ENCODE peak calls at places on chromosomes 6 and 20, in eight cellular contexts. Z, B, C, Q, A, J, T and F are unnamed samples. For H3K4me1, the result is how much of the 10 kb centered on the place peaks cover.

GRCh38 chr6:27809939-27810767 is 102.0 kb downstream of the OR2B2 start:
- DNase-seq in Z (peak), B (peak), C (no peak), Q (peak), A (peak), J (peak), T (peak), F (peak)

GRCh38 chr6:12263403-12263802 is 26.8 kb upstream of the EDN1 start:
- DNase-seq in Z (no peak), B (no peak), C (no peak), Q (no peak), A (no peak), J (no peak), T (no peak), F (no peak)

GRCh38 chr6:72841195-72841594 is 219.3 kb downstream of the KCNQ5 start:
- DNase-seq in Z (no peak), B (no peak), C (no peak), Q (no peak), A (no peak), J (no peak), T (no peak), F (no peak)

GRCh38 chr6:53424976-53425718 is 76.4 kb upstream of the ELOVL5 start:
- DNase-seq in Z (no peak), B (no peak), C (no peak), Q (no peak), A (no peak), J (no peak), T (no peak), F (no peak)

GRCh38 chr20:39474829-39475228 is 512.7 kb downstream of the DHX35 start:
- DNase-seq in Z (no peak), B (no peak), C (no peak), Q (no peak), A (no peak), J (no peak), T (no peak), F (no peak)

GRCh38 chr20:44643596-44644383 is 7.7 kb downstream of the ADA start:
- DNase-seq in Z (peak), B (peak), C (peak), Q (peak), A (peak), J (peak), T (no peak), F (peak)

GRCh38 chr20:51759769-51760510 is 8.2 kb downstream of the ATP9A start:
- DNase-seq in Z (no peak), B (no peak), C (no peak), Q (no peak), A (no peak), J (no peak), T (no peak), F (no peak)

GRCh38 chr6:27650620-27651370 is 177.9 kb upstream of the ZNF184 start:
- DNase-seq in Z (no peak), B (no peak), C (peak), Q (peak), A (no peak), J (no peak), T (no peak), F (no peak)

GRCh38 chr6:10542135-10542689 is 21.1 kb downstream of the GCNT2 start:
- DNase-seq in Z (no peak), B (no peak), C (no peak), Q (no peak), A (no peak), J (no peak), T (no peak), F (no peak)

GRCh38 chr6:11754625-11755289 is 23.8 kb downstream of the ADTRP start:
- DNase-seq in Z (no peak), B (peak), C (no peak), Q (no peak), A (no peak), J (no peak), T (no peak), F (no peak)

GRCh38 chr6:123997223-123997622 is 193.6 kb downstream of the NKAIN2 start:
- DNase-seq in Z (no peak), B (no peak), C (no peak), Q (no peak), A (no peak), J (no peak), T (no peak), F (no peak)

GRCh38 chr6:5110246-5110645 is 25.1 kb downstream of the PPP1R3G start:
- DNase-seq in Z (no peak), B (no peak), C (no peak), Q (no peak), A (no peak), J (no peak), T (no peak), F (no peak)

GRCh38 chr20:47847882-47848485 is 62.7 kb upstream of the SULF2 start:
- DNase-seq in Z (no peak), B (no peak), C (no peak), Q (no peak), A (no peak), J (no peak), T (no peak), F (no peak)

GRCh38 chr6:35611235-35611634 is 77.5 kb downstream of the FKBP5 start:
- DNase-seq in Z (no peak), B (no peak), C (no peak), Q (no peak), A (no peak), J (no peak), T (peak), F (no peak)

GRCh38 chr6:5359413-5359812 is 98.1 kb downstream of the FARS2 start:
- DNase-seq in Z (no peak), B (no peak), C (no peak), Q (no peak), A (no peak), J (no peak), T (no peak), F (no peak)

GRCh38 chr6:153135681-153136080 is 4.6 kb upstream of the RGS17 start:
- DNase-seq in Z (no peak), B (no peak), C (no peak), Q (no peak), A (no peak), J (no peak), T (no peak), F (no peak)

GRCh38 chr20:58894652-58895051 is 42.1 kb downstream of the GNAS start:
- DNase-seq in Z (no peak), B (no peak), C (no peak), Q (no peak), A (no peak), J (no peak), T (no peak), F (no peak)

GRCh38 chr20:57048027-57048869 is 218.2 kb downstream of the BMP7 start:
- DNase-seq in Z (no peak), B (no peak), C (peak), Q (peak), A (no peak), J (no peak), T (no peak), F (no peak)

GRCh38 chr6:72826033-72826432 is 204.2 kb downstream of the KCNQ5 start:
- DNase-seq in Z (no peak), B (no peak), C (no peak), Q (no peak), A (no peak), J (no peak), T (no peak), F (no peak)

GRCh38 chr6:125571207-125571740 is 178.2 kb upstream of the HEY2 start:
- DNase-seq in Z (no peak), B (no peak), C (no peak), Q (no peak), A (no peak), J (no peak), T (no peak), F (no peak)

DNA sequence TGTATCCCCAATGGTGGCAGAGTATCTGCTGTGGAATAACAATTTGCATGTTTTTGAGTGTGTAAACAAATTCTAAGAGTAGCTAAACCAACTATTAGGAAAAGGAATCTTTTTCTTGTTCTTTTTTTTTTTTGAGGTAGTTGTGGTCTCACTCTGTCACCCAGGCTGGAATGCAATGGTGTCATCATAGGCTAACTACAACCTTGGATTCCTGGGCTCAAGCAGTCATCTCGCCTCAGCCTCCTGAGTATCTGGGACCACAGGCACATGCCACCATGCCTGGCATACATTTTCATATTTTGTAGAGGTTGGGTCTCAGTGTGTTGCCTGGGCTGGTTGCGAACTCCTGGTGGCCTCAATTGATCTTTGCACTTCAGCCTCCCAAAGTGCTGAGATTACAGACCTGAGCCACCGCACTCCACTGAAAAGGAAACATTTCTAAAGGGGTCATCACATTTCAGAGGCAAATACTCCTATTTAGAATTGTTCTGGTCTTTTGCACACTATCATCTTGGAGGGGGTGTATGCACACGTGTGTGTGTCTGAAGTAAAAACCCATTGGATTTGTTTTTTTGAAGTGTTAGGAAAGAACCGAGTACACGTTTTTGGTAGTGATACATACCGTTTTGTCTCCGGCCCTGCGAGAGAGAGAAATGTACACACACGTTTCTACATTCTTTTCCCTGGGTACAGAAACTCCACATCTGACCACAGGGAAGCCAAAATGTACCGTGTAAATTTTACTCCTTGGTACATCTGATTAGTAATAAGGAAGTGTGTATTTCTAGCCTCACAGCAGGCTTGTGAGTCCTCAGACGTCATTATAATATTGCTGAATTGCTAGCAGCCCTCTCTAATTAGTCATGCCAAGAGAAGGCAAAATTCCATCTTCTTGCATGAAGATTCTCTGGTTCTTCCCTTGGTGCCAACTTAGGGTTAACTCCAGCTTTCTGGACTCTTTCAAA is 183.6 kb downstream of the JARID2 start:
- DNase-seq in Z (no peak), B (no peak), C (no peak), Q (no peak), A (no peak), J (no peak), T (no peak), F (no peak)
- H3K4me1 ChIP-seq in Z (under half), B (half or more), C (under half), Q (under half), A (half or more), J (half or more), T (under half), F (half or more)

DNA sequence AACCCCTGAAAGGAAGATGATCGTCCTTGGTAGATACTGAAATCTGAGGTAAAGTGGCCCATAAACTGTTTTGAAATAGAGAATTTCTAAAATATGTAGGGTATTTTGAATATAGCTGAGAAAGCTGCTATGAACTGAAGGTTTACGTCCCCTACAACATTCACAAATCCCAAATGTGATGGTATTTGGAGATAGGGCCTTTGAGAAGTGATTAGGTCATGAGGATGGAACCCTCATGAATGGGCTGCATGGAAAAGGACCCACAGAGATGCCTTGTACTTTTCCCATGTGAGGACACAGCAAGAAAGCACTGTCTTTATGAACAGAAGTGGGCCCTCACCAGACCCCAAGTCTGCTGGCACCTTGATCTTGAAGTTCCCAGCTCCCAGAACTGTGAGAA is 6.8 kb upstream of the PNISR start:
- DNase-seq in Z (no peak), B (no peak), C (no peak), Q (no peak), A (no peak), J (no peak), T (no peak), F (no peak)
- H3K4me1 ChIP-seq in Z (under half), B (under half), C (under half), Q (under half), A (under half), J (under half), T (under half), F (under half)

GRCh38 chr6:44481765-44482164 is 94.3 kb downstream of the CDC5L start:
- DNase-seq in Z (no peak), B (no peak), C (no peak), Q (no peak), A (no peak), J (no peak), T (no peak), F (no peak)
- H3K4me1 ChIP-seq in Z (under half), B (under half), C (under half), Q (under half), A (under half), J (under half), T (under half), F (under half)

GRCh38 chr6:15368186-15368585 is 122.3 kb downstream of the JARID2 start:
- DNase-seq in Z (no peak), B (no peak), C (no peak), Q (no peak), A (no peak), J (no peak), T (no peak), F (no peak)
- H3K4me1 ChIP-seq in Z (under half), B (under half), C (under half), Q (under half), A (half or more), J (half or more), T (under half), F (half or more)

GRCh38 chr20:32793059-32793458 is 26.7 kb upstream of the MAPRE1 start:
- DNase-seq in Z (no peak), B (no peak), C (no peak), Q (no peak), A (no peak), J (no peak), T (no peak), F (peak)
- H3K4me1 ChIP-seq in Z (under half), B (under half), C (under half), Q (under half), A (under half), J (under half), T (under half), F (under half)

GRCh38 chr6:33672808-33673207 is 38.7 kb downstream of the UQCC2 start:
- DNase-seq in Z (peak), B (peak), C (peak), Q (no peak), A (peak), J (peak), T (no peak), F (peak)
- H3K4me1 ChIP-seq in Z (under half), B (under half), C (under half), Q (under half), A (under half), J (under half), T (under half), F (under half)

GRCh38 chr6:7241160-7241559 is 71.8 kb downstream of the SSR1 start:
- DNase-seq in Z (no peak), B (no peak), C (no peak), Q (no peak), A (no peak), J (no peak), T (no peak), F (no peak)

GRCh38 chr6:7238900-7239589 is 74.0 kb downstream of the SSR1 start:
- DNase-seq in Z (peak), B (peak), C (peak), Q (peak), A (peak), J (peak), T (peak), F (peak)

GRCh38 chr6:7240351-7240750 is 72.6 kb downstream of the SSR1 start:
- DNase-seq in Z (no peak), B (no peak), C (no peak), Q (no peak), A (no peak), J (no peak), T (no peak), F (no peak)

GRCh38 chr6:7238526-7238899 is 74.5 kb downstream of the SSR1 start:
- DNase-seq in Z (no peak), B (no peak), C (no peak), Q (no peak), A (no peak), J (no peak), T (no peak), F (no peak)

DNA sequence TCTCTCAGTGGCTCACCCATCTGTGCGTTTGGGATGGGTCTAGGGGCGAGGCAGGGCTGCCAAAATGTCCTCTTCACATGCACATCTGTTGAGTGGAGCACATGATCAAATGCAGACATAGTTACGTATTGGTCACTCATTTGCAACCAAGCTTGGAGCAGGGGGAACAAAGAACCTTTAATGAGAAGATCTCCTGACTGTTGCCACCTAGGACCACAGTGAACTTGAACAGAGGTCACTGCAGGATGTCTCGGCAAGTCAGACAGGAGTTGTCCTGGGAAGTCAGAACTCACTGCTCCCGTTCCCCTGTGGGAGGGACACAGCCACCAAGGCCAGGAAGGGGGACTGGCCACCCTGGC is 73.4 kb downstream of the SSR1 start:
- DNase-seq in Z (peak), B (no peak), C (no peak), Q (no peak), A (no peak), J (no peak), T (no peak), F (no peak)
- H3K4me1 ChIP-seq in Z (under half), B (under half), C (under half), Q (under half), A (half or more), J (under half), T (under half), F (under half)